ENCODE peak calls at places on chromosomes 2 and 18, in nine cellular contexts. E, C, V, H, B, O, T, D and U are unnamed samples.
A peak's percentile ranks its signal among the peaks of the same experiment; 100 is the strongest.

GRCh38 chr2:191713837-191714236 is 35.9 kb downstream of the NABP1 start:
- DNase-seq in V (no peak), E (no peak), O (no peak), D (no peak), B (no peak), T (no peak), C (peak; percentile 45), H (no peak), U (no peak)

GRCh38 chr18:9329471-9329870 is 5.1 kb upstream of the TWSG1 start:
- DNase-seq in B (peak; percentile 62), O (no peak), C (no peak), E (no peak), D (no peak), H (no peak), T (no peak), V (no peak), U (no peak)

GRCh38 chr2:98882368-98882767 is 53.7 kb downstream of the CRACDL start:
- DNase-seq in O (no peak), T (no peak), V (no peak), C (no peak), D (no peak), H (no peak), E (no peak), B (no peak), U (no peak)

GRCh38 chr2:106267997-106268396 is 73.9 kb upstream of the UXS1 start:
- DNase-seq in H (no peak), O (no peak), D (no peak), V (no peak), B (no peak), C (no peak), T (no peak), E (no peak), U (no peak)

GRCh38 chr2:26462511-26463251 is 15.2 kb downstream of the OTOF start:
- DNase-seq in D (no peak), E (peak; percentile 77), V (peak; percentile 29), B (peak; percentile 62), O (peak; percentile 39), H (peak; percentile 51), T (peak; percentile 59), C (peak; percentile 44), U (no peak)

GRCh38 chr18:79522451-79523220 is 126.9 kb downstream of the NFATC1 start:
- DNase-seq in V (no peak), E (no peak), D (no peak), H (no peak), B (no peak), T (no peak), C (peak; percentile 37), O (peak; percentile 41), U (no peak)

GRCh38 chr2:63790913-63791312 is 50.8 kb upstream of the UGP2 start:
- DNase-seq in C (no peak), D (peak; percentile 54), E (peak; percentile 93), T (no peak), B (peak; percentile 87), O (no peak), V (peak; percentile 41), H (peak; percentile 10), U (peak; percentile 59)

GRCh38 chr18:30163573-30163972 is 879.0 kb downstream of the DSC3 start:
- DNase-seq in D (no peak), T (no peak), C (no peak), B (peak; percentile 9), E (no peak), V (no peak), O (no peak), H (no peak), U (no peak)

GRCh38 chr18:71134122-71134521 is 845.3 kb downstream of the SOCS6 start:
- DNase-seq in T (no peak), D (no peak), O (no peak), C (no peak), H (no peak), E (no peak), B (no peak), V (no peak), U (no peak)

DNA sequence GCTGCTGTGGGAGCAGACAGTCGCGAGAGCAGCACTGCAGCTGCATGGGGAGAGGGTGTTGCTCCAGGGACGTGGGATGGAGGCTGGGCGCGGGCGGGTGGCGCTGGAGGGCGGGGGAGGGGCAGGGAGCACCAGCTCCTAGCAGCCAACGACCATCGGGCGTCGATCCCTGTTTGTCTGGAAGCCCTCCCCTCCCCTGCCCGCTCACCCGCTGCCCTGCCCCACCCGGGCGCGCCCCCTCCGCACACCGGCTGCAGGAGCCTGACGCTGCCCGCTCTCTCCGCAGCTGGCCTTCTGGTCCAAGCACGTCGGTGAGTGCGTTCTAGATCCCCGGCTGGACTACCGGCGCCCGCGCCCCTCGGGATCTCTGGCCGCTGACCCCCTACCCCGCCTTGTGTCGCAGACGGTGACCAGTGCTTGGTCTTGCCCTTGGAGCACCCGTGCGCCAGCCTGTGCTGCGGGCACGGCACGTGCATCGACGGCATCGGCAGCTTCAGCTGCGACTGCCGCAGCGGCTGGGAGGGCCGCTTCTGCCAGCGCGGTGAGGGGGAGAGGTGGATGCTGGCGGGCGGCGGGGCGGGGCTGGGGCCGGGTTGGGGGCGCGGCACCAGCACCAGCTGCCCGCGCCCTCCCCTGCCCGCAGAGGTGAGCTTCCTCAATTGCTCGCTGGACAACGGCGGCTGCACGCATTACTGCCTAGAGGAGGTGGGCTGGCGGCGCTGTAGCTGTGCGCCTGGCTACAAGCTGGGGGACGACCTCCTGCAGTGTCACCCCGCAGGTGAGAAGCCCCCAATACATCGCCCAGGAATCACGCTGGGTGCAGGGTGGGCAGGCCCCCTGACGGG is 4.6 kb downstream of the PROC start:
- DNase-seq in T (peak; percentile 55), V (no peak), B (no peak), O (no peak), D (no peak), H (no peak), E (no peak), C (peak; percentile 70), U (no peak)
- H3K4me3 ChIP-seq in T (peak overlapping the region; percentile 13), V (peak overlapping the region; percentile 41), B (peak overlapping the region; percentile 36), O (peak overlapping the region; percentile 41), D (peak overlapping the region; percentile 27), H (peak overlapping the region; percentile 64), E (no peak overlapping the region), C (peak overlapping the region; percentile 44), U (peak overlapping the region; percentile 48)

GRCh38 chr2:238305965-238306679 is 14.2 kb upstream of the TRAF3IP1 start:
- DNase-seq in D (no peak), T (no peak), O (no peak), B (no peak), V (no peak), E (no peak), C (no peak), H (no peak), U (no peak)

GRCh38 chr2:238302751-238303150 is 14.3 kb upstream of the PER2 start:
- DNase-seq in H (no peak), V (no peak), B (no peak), O (no peak), D (no peak), T (no peak), C (no peak), E (no peak), U (no peak)

GRCh38 chr2:238306680-238306998 is 13.7 kb upstream of the TRAF3IP1 start:
- DNase-seq in V (no peak), O (no peak), T (no peak), E (no peak), C (no peak), D (no peak), B (no peak), H (no peak), U (no peak)

GRCh38 chr2:238304116-238304515 is 15.7 kb upstream of the PER2 start:
- DNase-seq in B (no peak), D (no peak), O (no peak), H (no peak), T (no peak), C (no peak), E (no peak), V (no peak), U (no peak)

DNA sequence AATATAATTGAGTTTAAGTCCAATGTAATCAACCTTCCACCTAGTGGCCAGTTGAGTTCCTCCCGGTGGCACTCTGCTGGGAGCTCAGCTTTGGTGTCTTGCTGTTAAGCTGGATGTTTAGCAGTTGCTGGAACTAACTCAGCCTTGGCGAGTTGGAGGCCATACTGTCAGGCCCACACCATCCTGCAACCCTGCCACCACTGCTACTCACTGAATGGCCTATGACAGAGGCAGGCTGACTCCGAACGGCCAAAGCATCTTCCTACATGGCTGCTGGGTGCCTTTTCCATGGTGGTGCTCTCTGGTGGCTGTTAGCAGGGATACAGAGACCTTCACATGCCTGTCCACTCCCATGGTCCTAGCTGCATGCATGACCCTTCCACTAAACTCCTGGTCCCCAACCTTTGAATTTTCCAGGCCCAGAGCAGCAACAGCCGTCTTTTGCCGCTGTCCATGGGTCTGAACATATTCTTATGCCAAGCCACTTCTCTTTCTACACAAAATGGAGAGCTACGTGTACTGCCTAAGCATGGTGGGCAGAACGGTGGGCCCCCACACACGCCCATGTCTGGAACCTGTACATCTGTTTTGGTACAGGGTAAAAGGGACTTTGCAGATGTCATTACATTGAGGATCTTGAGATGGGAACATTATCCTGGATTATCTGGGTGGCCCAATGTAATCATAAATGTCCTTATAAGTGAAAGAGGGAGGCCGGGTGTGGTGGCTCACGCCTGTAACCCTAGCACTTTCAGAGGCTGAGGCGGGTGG is 15.0 kb upstream of the TRAF3IP1 start:
- DNase-seq in O (peak; percentile 27), H (no peak), B (peak; percentile 44), D (no peak), E (no peak), T (no peak), C (no peak), V (no peak), U (no peak)
- TF ChIP-seq CTCF in O (no peak), H (peak; percentile 37), B (peak; percentile 50), D (peak; percentile 30), E (no peak), T (peak; percentile 11), C (peak; percentile 16), V (peak; percentile 21), U (peak; percentile 37)

GRCh38 chr2:96144481-96145027 is 686 bp downstream of the DUSP2 start:
- DNase-seq in O (no peak), B (no peak), C (peak; percentile 68), E (no peak), H (no peak), V (no peak), T (no peak), D (no peak), U (no peak)

GRCh38 chr2:96143848-96144480 is 1.3 kb downstream of the DUSP2 start:
- DNase-seq in H (no peak), B (no peak), T (no peak), D (no peak), C (peak; percentile 44), V (no peak), E (no peak), O (no peak), U (no peak)

GRCh38 chr2:96142217-96143113 is 2.8 kb downstream of the DUSP2 start:
- DNase-seq in V (no peak), C (peak; percentile 37), H (no peak), B (no peak), E (no peak), O (no peak), D (no peak), T (no peak), U (no peak)

GRCh38 chr2:96145028-96145939 is at the start of gene DUSP2:
- DNase-seq in H (peak; percentile 18), E (peak; percentile 78), C (peak; percentile 88), O (peak; percentile 63), D (no peak), V (no peak), B (peak; percentile 31), T (peak; percentile 67), U (no peak)

GRCh38 chr2:96143231-96143847 is 1.9 kb downstream of the DUSP2 start:
- DNase-seq in O (no peak), V (no peak), H (no peak), E (no peak), B (no peak), T (no peak), C (peak; percentile 23), D (no peak), U (no peak)
- H3K4me3 ChIP-seq in O (peak overlapping the region; percentile 69), V (no peak overlapping the region), H (no peak overlapping the region), E (no peak overlapping the region), B (no peak overlapping the region), T (no peak overlapping the region), C (peak overlapping the region; percentile 64), D (no peak overlapping the region), U (no peak overlapping the region)

GRCh38 chr2:102245266-102246151 is 58.7 kb downstream of the IL1RL2 start:
- DNase-seq in T (no peak), V (no peak), H (no peak), E (no peak), B (no peak), O (no peak), D (peak; percentile 38), C (no peak), U (no peak)
- TF ChIP-seq CTCF in T (peak; percentile 17), V (peak; percentile 48), H (no peak), E (no peak), B (no peak), O (no peak), D (peak; percentile 66), C (no peak), U (peak; percentile 17)